ENCODE peak calls at places on chromosomes 12 and 14, in four cellular contexts. One of them, this sample, is unnamed.

GRCh38 chr14:35865611-35866010 is 39.5 kb downstream of the BRMS1L start:
- DNase-seq in effector CD8-positive, alpha-beta T cell: no peak
- DNase-seq in T-cell: no peak
- DNase-seq in activated CD4-positive, alpha-beta T cell treated with anti-CD3 and anti-CD28 coated beads, Interleukin-2, amount 50 U/mL, for 1 hour: no peak
- DNase-seq in this sample: no peak

GRCh38 chr14:100399052-100399849 is 76.1 kb downstream of the SLC25A47 start:
- DNase-seq in effector CD8-positive, alpha-beta T cell: no peak
- DNase-seq in activated CD4-positive, alpha-beta T cell treated with anti-CD3 and anti-CD28 coated beads, Interleukin-2, amount 50 U/mL, for 1 hour: no peak
- DNase-seq in T-cell: no peak
- DNase-seq in this sample: no peak

GRCh38 chr12:124073636-124074035 is 100.6 kb downstream of the ZNF664 start:
- DNase-seq in T-cell: no peak
- DNase-seq in activated CD4-positive, alpha-beta T cell treated with anti-CD3 and anti-CD28 coated beads, Interleukin-2, amount 50 U/mL, for 1 hour: no peak
- DNase-seq in effector CD8-positive, alpha-beta T cell: no peak
- DNase-seq in this sample: no peak

GRCh38 chr12:79681008-79681590 is 9.7 kb downstream of the PAWR start:
- DNase-seq in T-cell: no peak
- DNase-seq in activated CD4-positive, alpha-beta T cell treated with anti-CD3 and anti-CD28 coated beads, Interleukin-2, amount 50 U/mL, for 1 hour: no peak
- DNase-seq in effector CD8-positive, alpha-beta T cell: no peak
- DNase-seq in this sample: no peak

GRCh38 chr12:49674318-49674985 is 32.8 kb downstream of the FMNL3 start:
- DNase-seq in effector CD8-positive, alpha-beta T cell: no peak
- DNase-seq in T-cell: no peak
- DNase-seq in activated CD4-positive, alpha-beta T cell treated with anti-CD3 and anti-CD28 coated beads, Interleukin-2, amount 50 U/mL, for 1 hour: no peak
- DNase-seq in this sample: no peak

GRCh38 chr12:64678835-64679234 is 68.5 kb downstream of the RASSF3 start:
- DNase-seq in T-cell: no peak
- DNase-seq in effector CD8-positive, alpha-beta T cell: no peak
- DNase-seq in activated CD4-positive, alpha-beta T cell treated with anti-CD3 and anti-CD28 coated beads, Interleukin-2, amount 50 U/mL, for 1 hour: peak
- DNase-seq in this sample: no peak

GRCh38 chr14:33165144-33165925 is 226.7 kb downstream of the NPAS3 start:
- DNase-seq in T-cell: no peak
- DNase-seq in activated CD4-positive, alpha-beta T cell treated with anti-CD3 and anti-CD28 coated beads, Interleukin-2, amount 50 U/mL, for 1 hour: no peak
- DNase-seq in effector CD8-positive, alpha-beta T cell: no peak
- DNase-seq in this sample: no peak

GRCh38 chr14:91354979-91355685 is 62.5 kb downstream of the CCDC88C start:
- DNase-seq in effector CD8-positive, alpha-beta T cell: peak
- DNase-seq in activated CD4-positive, alpha-beta T cell treated with anti-CD3 and anti-CD28 coated beads, Interleukin-2, amount 50 U/mL, for 1 hour: peak
- DNase-seq in T-cell: peak
- DNase-seq in this sample: no peak

GRCh38 chr14:19878029-19878642 is 3.2 kb downstream of the OR4K2 start:
- DNase-seq in effector CD8-positive, alpha-beta T cell: no peak
- DNase-seq in T-cell: no peak
- DNase-seq in activated CD4-positive, alpha-beta T cell treated with anti-CD3 and anti-CD28 coated beads, Interleukin-2, amount 50 U/mL, for 1 hour: no peak
- DNase-seq in this sample: no peak

GRCh38 chr14:24243336-24243836 is 963 bp upstream of the TINF2 start:
- DNase-seq in activated CD4-positive, alpha-beta T cell treated with anti-CD3 and anti-CD28 coated beads, Interleukin-2, amount 50 U/mL, for 1 hour: no peak
- DNase-seq in effector CD8-positive, alpha-beta T cell: no peak
- DNase-seq in T-cell: no peak
- DNase-seq in this sample: no peak

GRCh38 chr12:127944211-127944899 is 322.6 kb upstream of the TMEM132C start:
- DNase-seq in T-cell: no peak
- DNase-seq in activated CD4-positive, alpha-beta T cell treated with anti-CD3 and anti-CD28 coated beads, Interleukin-2, amount 50 U/mL, for 1 hour: no peak
- DNase-seq in effector CD8-positive, alpha-beta T cell: no peak
- DNase-seq in this sample: no peak

GRCh38 chr12:120091371-120092090 is 25.0 kb downstream of the RAB35 start:
- DNase-seq in activated CD4-positive, alpha-beta T cell treated with anti-CD3 and anti-CD28 coated beads, Interleukin-2, amount 50 U/mL, for 1 hour: no peak
- DNase-seq in T-cell: no peak
- DNase-seq in effector CD8-positive, alpha-beta T cell: no peak
- DNase-seq in this sample: no peak

GRCh38 chr14:91649930-91650329 is 82.0 kb downstream of the CATSPERB start:
- DNase-seq in effector CD8-positive, alpha-beta T cell: no peak
- DNase-seq in activated CD4-positive, alpha-beta T cell treated with anti-CD3 and anti-CD28 coated beads, Interleukin-2, amount 50 U/mL, for 1 hour: no peak
- DNase-seq in T-cell: peak
- DNase-seq in this sample: no peak

GRCh38 chr14:82067221-82067620 is 533.6 kb upstream of the SEL1L start:
- DNase-seq in activated CD4-positive, alpha-beta T cell treated with anti-CD3 and anti-CD28 coated beads, Interleukin-2, amount 50 U/mL, for 1 hour: no peak
- DNase-seq in effector CD8-positive, alpha-beta T cell: no peak
- DNase-seq in T-cell: no peak
- DNase-seq in this sample: no peak

GRCh38 chr12:76274699-76275098 is 73.5 kb downstream of the BBS10 start:
- DNase-seq in effector CD8-positive, alpha-beta T cell: no peak
- DNase-seq in T-cell: no peak
- DNase-seq in activated CD4-positive, alpha-beta T cell treated with anti-CD3 and anti-CD28 coated beads, Interleukin-2, amount 50 U/mL, for 1 hour: no peak
- DNase-seq in this sample: no peak

GRCh38 chr14:58082491-58083098 is 69.4 kb downstream of the ARMH4 start:
- DNase-seq in T-cell: no peak
- DNase-seq in effector CD8-positive, alpha-beta T cell: no peak
- DNase-seq in activated CD4-positive, alpha-beta T cell treated with anti-CD3 and anti-CD28 coated beads, Interleukin-2, amount 50 U/mL, for 1 hour: no peak
- DNase-seq in this sample: no peak

GRCh38 chr12:115697341-115697740 is 580.2 kb downstream of the MED13L start:
- DNase-seq in T-cell: no peak
- DNase-seq in activated CD4-positive, alpha-beta T cell treated with anti-CD3 and anti-CD28 coated beads, Interleukin-2, amount 50 U/mL, for 1 hour: no peak
- DNase-seq in effector CD8-positive, alpha-beta T cell: no peak
- DNase-seq in this sample: no peak

GRCh38 chr12:108647199-108647935 is 13.7 kb upstream of the SELPLG start:
- DNase-seq in effector CD8-positive, alpha-beta T cell: no peak
- DNase-seq in T-cell: no peak
- DNase-seq in activated CD4-positive, alpha-beta T cell treated with anti-CD3 and anti-CD28 coated beads, Interleukin-2, amount 50 U/mL, for 1 hour: no peak
- DNase-seq in this sample: no peak

GRCh38 chr12:29283969-29284368 is 97.0 kb downstream of the ERGIC2 start:
- DNase-seq in activated CD4-positive, alpha-beta T cell treated with anti-CD3 and anti-CD28 coated beads, Interleukin-2, amount 50 U/mL, for 1 hour: no peak
- DNase-seq in T-cell: no peak
- DNase-seq in effector CD8-positive, alpha-beta T cell: no peak
- DNase-seq in this sample: no peak

GRCh38 chr12:131345521-131346436 is 365.1 kb upstream of the SFSWAP start:
- DNase-seq in effector CD8-positive, alpha-beta T cell: no peak
- DNase-seq in activated CD4-positive, alpha-beta T cell treated with anti-CD3 and anti-CD28 coated beads, Interleukin-2, amount 50 U/mL, for 1 hour: no peak
- DNase-seq in T-cell: no peak
- DNase-seq in this sample: no peak

GRCh38 chr12:60071759-60072191 is 475.9 kb downstream of the SLC16A7 start:
- DNase-seq in T-cell: no peak
- DNase-seq in effector CD8-positive, alpha-beta T cell: no peak
- DNase-seq in activated CD4-positive, alpha-beta T cell treated with anti-CD3 and anti-CD28 coated beads, Interleukin-2, amount 50 U/mL, for 1 hour: no peak
- DNase-seq in this sample: no peak

GRCh38 chr14:54906075-54906474 is 3.4 kb upstream of the GCH1 start:
- DNase-seq in effector CD8-positive, alpha-beta T cell: no peak
- DNase-seq in activated CD4-positive, alpha-beta T cell treated with anti-CD3 and anti-CD28 coated beads, Interleukin-2, amount 50 U/mL, for 1 hour: no peak
- DNase-seq in T-cell: no peak
- DNase-seq in this sample: no peak

GRCh38 chr14:61033851-61034250 is 52.8 kb downstream of the SLC38A6 start:
- DNase-seq in effector CD8-positive, alpha-beta T cell: no peak
- DNase-seq in T-cell: no peak
- DNase-seq in activated CD4-positive, alpha-beta T cell treated with anti-CD3 and anti-CD28 coated beads, Interleukin-2, amount 50 U/mL, for 1 hour: no peak
- DNase-seq in this sample: no peak

GRCh38 chr12:124830306-124830705 is 33.4 kb downstream of the SCARB1 start:
- DNase-seq in activated CD4-positive, alpha-beta T cell treated with anti-CD3 and anti-CD28 coated beads, Interleukin-2, amount 50 U/mL, for 1 hour: no peak
- DNase-seq in T-cell: no peak
- DNase-seq in effector CD8-positive, alpha-beta T cell: no peak
- DNase-seq in this sample: no peak

GRCh38 chr12:93376436-93377251 is 1.1 kb upstream of the NUDT4 start:
- DNase-seq in effector CD8-positive, alpha-beta T cell: no peak
- DNase-seq in T-cell: no peak
- DNase-seq in activated CD4-positive, alpha-beta T cell treated with anti-CD3 and anti-CD28 coated beads, Interleukin-2, amount 50 U/mL, for 1 hour: no peak
- DNase-seq in this sample: no peak

GRCh38 chr12:100668939-100669536 is 95.6 kb downstream of the GAS2L3 start:
- DNase-seq in effector CD8-positive, alpha-beta T cell: no peak
- DNase-seq in activated CD4-positive, alpha-beta T cell treated with anti-CD3 and anti-CD28 coated beads, Interleukin-2, amount 50 U/mL, for 1 hour: peak
- DNase-seq in T-cell: peak
- DNase-seq in this sample: peak

GRCh38 chr12:76123301-76124212 is 39.1 kb upstream of the NAP1L1 start:
- DNase-seq in T-cell: no peak
- DNase-seq in effector CD8-positive, alpha-beta T cell: no peak
- DNase-seq in activated CD4-positive, alpha-beta T cell treated with anti-CD3 and anti-CD28 coated beads, Interleukin-2, amount 50 U/mL, for 1 hour: no peak
- DNase-seq in this sample: no peak

GRCh38 chr12:50637870-50638481 is 125.9 kb upstream of the ATF1 start:
- DNase-seq in activated CD4-positive, alpha-beta T cell treated with anti-CD3 and anti-CD28 coated beads, Interleukin-2, amount 50 U/mL, for 1 hour: no peak
- DNase-seq in effector CD8-positive, alpha-beta T cell: no peak
- DNase-seq in T-cell: no peak
- DNase-seq in this sample: no peak

GRCh38 chr14:53742226-53742607 is 214.4 kb downstream of the BMP4 start:
- DNase-seq in effector CD8-positive, alpha-beta T cell: no peak
- DNase-seq in activated CD4-positive, alpha-beta T cell treated with anti-CD3 and anti-CD28 coated beads, Interleukin-2, amount 50 U/mL, for 1 hour: no peak
- DNase-seq in T-cell: no peak
- DNase-seq in this sample: no peak

GRCh38 chr14:31205681-31206535 is 1.7 kb downstream of the HECTD1 start:
- DNase-seq in activated CD4-positive, alpha-beta T cell treated with anti-CD3 and anti-CD28 coated beads, Interleukin-2, amount 50 U/mL, for 1 hour: no peak
- DNase-seq in T-cell: no peak
- DNase-seq in effector CD8-positive, alpha-beta T cell: no peak
- DNase-seq in this sample: no peak

GRCh38 chr12:50344775-50345174 is 51.6 kb downstream of the FAM186A start:
- DNase-seq in T-cell: no peak
- DNase-seq in activated CD4-positive, alpha-beta T cell treated with anti-CD3 and anti-CD28 coated beads, Interleukin-2, amount 50 U/mL, for 1 hour: no peak
- DNase-seq in effector CD8-positive, alpha-beta T cell: no peak
- DNase-seq in this sample: no peak

This sample was measured in activated T-helper 2 cell treated with anti-CD3 and anti-CD28 coated beads, Interferon-gamma antibody, Interleukin-2, Interleukin-4, amounts not matched to agents 10 μg/mL and 5 μg/mL and 100 μg/mL, durations not matched to agents 14 hours and 24 hours and 36 hours.